ENCODE peak calls at places on chromosome 4, in ten cellular contexts. One of them, this sample, is unnamed.

GRCh38 chr4:48073567-48074103 is 57.1 kb downstream of the NIPAL1 start:
- DNase-seq in neuronal stem cell: no peak
- DNase-seq in psoas muscle: no peak
- DNase-seq in endodermal cell: no peak
- DNase-seq in lung: no peak
- DNase-seq in H9: no peak
- DNase-seq in pancreas: no peak
- DNase-seq in BE2C: no peak
- DNase-seq in cardiac muscle cell: peak; percentile 20
- DNase-seq in breast epithelium: no peak
- DNase-seq in this sample: no peak

GRCh38 chr4:113962719-113963274 is 16.6 kb downstream of the ARSJ start:
- DNase-seq in endodermal cell: no peak
- DNase-seq in lung: no peak
- DNase-seq in BE2C: no peak
- DNase-seq in cardiac muscle cell: no peak
- DNase-seq in pancreas: no peak
- DNase-seq in neuronal stem cell: no peak
- DNase-seq in breast epithelium: no peak
- DNase-seq in psoas muscle: no peak
- DNase-seq in H9: no peak
- DNase-seq in this sample: no peak

GRCh38 chr4:115090483-115091075 is 22.8 kb downstream of the NDST4 start:
- DNase-seq in H9: no peak
- DNase-seq in psoas muscle: no peak
- DNase-seq in pancreas: no peak
- DNase-seq in endodermal cell: no peak
- DNase-seq in breast epithelium: no peak
- DNase-seq in lung: no peak
- DNase-seq in neuronal stem cell: peak; percentile 33
- DNase-seq in BE2C: no peak
- DNase-seq in cardiac muscle cell: peak; percentile 16
- DNase-seq in this sample: no peak

GRCh38 chr4:173074501-173074946 is 94.1 kb upstream of the GALNT7 start:
- DNase-seq in pancreas: no peak
- DNase-seq in psoas muscle: no peak
- DNase-seq in lung: no peak
- DNase-seq in breast epithelium: no peak
- DNase-seq in cardiac muscle cell: peak; percentile 83
- DNase-seq in neuronal stem cell: peak; percentile 26
- DNase-seq in BE2C: no peak
- DNase-seq in endodermal cell: peak; percentile 90
- DNase-seq in H9: peak; percentile 88
- DNase-seq in this sample: peak; percentile 84

GRCh38 chr4:71222661-71223060 is 116.2 kb upstream of the SLC4A4 start:
- DNase-seq in pancreas: no peak
- DNase-seq in endodermal cell: no peak
- DNase-seq in psoas muscle: no peak
- DNase-seq in H9: no peak
- DNase-seq in cardiac muscle cell: no peak
- DNase-seq in neuronal stem cell: no peak
- DNase-seq in BE2C: no peak
- DNase-seq in lung: no peak
- DNase-seq in breast epithelium: no peak
- DNase-seq in this sample: no peak

GRCh38 chr4:166527500-166527899 is 654.5 kb downstream of the TLL1 start:
- DNase-seq in BE2C: no peak
- DNase-seq in cardiac muscle cell: peak; percentile 23
- DNase-seq in pancreas: no peak
- DNase-seq in H9: peak; percentile 35
- DNase-seq in psoas muscle: no peak
- DNase-seq in lung: no peak
- DNase-seq in neuronal stem cell: no peak
- DNase-seq in endodermal cell: peak; percentile 48
- DNase-seq in breast epithelium: no peak
- DNase-seq in this sample: peak; percentile 18

GRCh38 chr4:147578611-147579010 is 38.6 kb upstream of the TMEM184C start:
- DNase-seq in cardiac muscle cell: no peak
- DNase-seq in lung: no peak
- DNase-seq in neuronal stem cell: no peak
- DNase-seq in H9: no peak
- DNase-seq in psoas muscle: no peak
- DNase-seq in endodermal cell: no peak
- DNase-seq in breast epithelium: no peak
- DNase-seq in BE2C: no peak
- DNase-seq in pancreas: no peak
- DNase-seq in this sample: no peak

GRCh38 chr4:38109896-38110295 is 149.7 kb downstream of the PTTG2 start:
- DNase-seq in lung: no peak
- DNase-seq in psoas muscle: no peak
- DNase-seq in H9: no peak
- DNase-seq in breast epithelium: no peak
- DNase-seq in BE2C: no peak
- DNase-seq in neuronal stem cell: peak; percentile 72
- DNase-seq in pancreas: no peak
- DNase-seq in endodermal cell: no peak
- DNase-seq in cardiac muscle cell: no peak
- DNase-seq in this sample: no peak

GRCh38 chr4:94232519-94232918 is 24.9 kb downstream of the SMARCAD1 start:
- DNase-seq in H9: no peak
- DNase-seq in cardiac muscle cell: no peak
- DNase-seq in psoas muscle: no peak
- DNase-seq in BE2C: no peak
- DNase-seq in lung: no peak
- DNase-seq in pancreas: no peak
- DNase-seq in endodermal cell: no peak
- DNase-seq in breast epithelium: no peak
- DNase-seq in neuronal stem cell: no peak
- DNase-seq in this sample: no peak

GRCh38 chr4:47251363-47252135 is 212.0 kb downstream of the COMMD8 start:
- DNase-seq in endodermal cell: no peak
- DNase-seq in cardiac muscle cell: no peak
- DNase-seq in psoas muscle: no peak
- DNase-seq in H9: peak; percentile 32
- DNase-seq in neuronal stem cell: no peak
- DNase-seq in pancreas: no peak
- DNase-seq in breast epithelium: no peak
- DNase-seq in lung: no peak
- DNase-seq in BE2C: no peak
- DNase-seq in this sample: no peak

GRCh38 chr4:156999175-156999517 is 27.5 kb upstream of the PDGFC start:
- DNase-seq in cardiac muscle cell: peak; percentile 99
- DNase-seq in breast epithelium: no peak
- DNase-seq in pancreas: no peak
- DNase-seq in psoas muscle: no peak
- DNase-seq in neuronal stem cell: no peak
- DNase-seq in lung: peak; percentile 77
- DNase-seq in endodermal cell: peak; percentile 62
- DNase-seq in BE2C: peak; percentile 10
- DNase-seq in H9: peak; percentile 55
- DNase-seq in this sample: peak; percentile 65

GRCh38 chr4:87697272-87697671 is 47.2 kb downstream of the DMP1 start:
- DNase-seq in BE2C: no peak
- DNase-seq in cardiac muscle cell: no peak
- DNase-seq in neuronal stem cell: no peak
- DNase-seq in endodermal cell: no peak
- DNase-seq in lung: no peak
- DNase-seq in H9: no peak
- DNase-seq in breast epithelium: no peak
- DNase-seq in pancreas: no peak
- DNase-seq in psoas muscle: no peak
- DNase-seq in this sample: no peak

GRCh38 chr4:80237992-80238391 is 28.5 kb upstream of the FGF5 start:
- DNase-seq in breast epithelium: no peak
- DNase-seq in cardiac muscle cell: peak; percentile 80
- DNase-seq in psoas muscle: no peak
- DNase-seq in neuronal stem cell: no peak
- DNase-seq in H9: no peak
- DNase-seq in lung: no peak
- DNase-seq in BE2C: no peak
- DNase-seq in endodermal cell: no peak
- DNase-seq in pancreas: no peak
- DNase-seq in this sample: no peak

GRCh38 chr4:17398035-17398434 is 113.9 kb downstream of the QDPR start:
- DNase-seq in psoas muscle: no peak
- DNase-seq in breast epithelium: no peak
- DNase-seq in neuronal stem cell: no peak
- DNase-seq in BE2C: no peak
- DNase-seq in cardiac muscle cell: no peak
- DNase-seq in pancreas: no peak
- DNase-seq in endodermal cell: no peak
- DNase-seq in lung: no peak
- DNase-seq in H9: no peak
- DNase-seq in this sample: no peak

GRCh38 chr4:66372706-66373105 is 702.4 kb upstream of the EPHA5 start:
- DNase-seq in H9: no peak
- DNase-seq in endodermal cell: no peak
- DNase-seq in pancreas: no peak
- DNase-seq in neuronal stem cell: no peak
- DNase-seq in cardiac muscle cell: peak; percentile 49
- DNase-seq in psoas muscle: no peak
- DNase-seq in breast epithelium: no peak
- DNase-seq in BE2C: no peak
- DNase-seq in lung: no peak
- DNase-seq in this sample: no peak

GRCh38 chr4:108620933-108621905 is 843 bp downstream of the RPL34 start:
- DNase-seq in lung: no peak
- DNase-seq in neuronal stem cell: no peak
- DNase-seq in cardiac muscle cell: peak; percentile 13
- DNase-seq in H9: no peak
- DNase-seq in pancreas: no peak
- DNase-seq in psoas muscle: no peak
- DNase-seq in breast epithelium: no peak
- DNase-seq in BE2C: no peak
- DNase-seq in endodermal cell: no peak
- DNase-seq in this sample: no peak

DNA sequence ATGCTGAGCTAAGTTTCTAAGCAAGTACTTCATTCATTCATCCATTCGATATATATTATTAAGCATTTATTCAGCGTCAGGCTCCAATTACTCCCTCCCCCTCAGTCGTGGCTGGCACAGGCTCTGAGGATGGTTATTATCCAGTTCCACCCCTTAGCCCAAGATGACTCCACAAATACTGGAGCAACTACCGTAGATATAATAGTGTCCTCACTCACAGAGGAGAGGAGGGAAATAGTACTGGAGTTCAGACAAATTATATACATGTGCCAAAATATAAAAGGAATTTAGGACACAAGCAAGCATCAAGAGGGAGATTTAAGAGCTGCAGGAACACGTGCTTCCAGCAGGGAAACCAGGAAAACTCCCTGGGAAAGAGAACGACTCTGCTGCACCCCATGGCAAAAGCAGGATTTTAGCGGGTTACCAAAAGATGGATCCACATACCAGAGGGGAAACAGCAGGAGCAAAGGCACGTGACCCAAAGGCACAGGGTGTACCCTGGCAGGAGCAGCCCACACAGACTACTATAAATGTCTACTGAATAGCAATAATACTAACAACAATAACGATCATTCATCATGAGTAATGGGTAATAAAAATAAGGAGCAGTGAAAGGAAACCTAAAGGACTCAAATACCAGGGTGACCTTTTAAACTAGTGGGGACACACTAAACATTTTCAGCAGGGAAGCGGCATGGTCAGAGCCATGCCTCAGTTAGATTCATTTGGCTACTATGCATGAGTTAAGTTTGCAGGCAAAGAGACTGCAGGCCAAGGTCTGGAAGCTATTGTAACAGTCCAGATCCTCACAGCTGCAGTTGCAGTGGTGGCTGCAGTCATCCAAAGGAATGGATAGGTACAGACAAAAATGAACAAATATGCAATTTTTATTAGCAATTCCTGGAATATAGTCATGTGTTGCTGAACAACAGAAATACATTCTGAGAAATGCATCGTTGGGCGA is 153.7 kb downstream of the APBB2 start:
- DNase-seq in H9: no peak
- DNase-seq in psoas muscle: no peak
- DNase-seq in endodermal cell: no peak
- DNase-seq in breast epithelium: no peak
- DNase-seq in lung: no peak
- DNase-seq in BE2C: no peak
- DNase-seq in cardiac muscle cell: no peak
- DNase-seq in pancreas: no peak
- DNase-seq in neuronal stem cell: no peak
- DNase-seq in this sample: no peak
- H3K4me1 ChIP-seq in H9: no peaks in the 10 kb centered on the region
- H3K4me1 ChIP-seq in psoas muscle: peaks cover 18% of the 10 kb centered on the region
- H3K4me1 ChIP-seq in endodermal cell: no peaks in the 10 kb centered on the region
- H3K4me1 ChIP-seq in breast epithelium: no peaks in the 10 kb centered on the region
- H3K4me1 ChIP-seq in lung: peaks cover 8% of the 10 kb centered on the region
- H3K4me1 ChIP-seq in BE2C: no peaks in the 10 kb centered on the region
- H3K4me1 ChIP-seq in cardiac muscle cell: no peaks in the 10 kb centered on the region
- H3K4me1 ChIP-seq in pancreas: no peaks in the 10 kb centered on the region
- H3K4me1 ChIP-seq in neuronal stem cell: peaks cover 2% of the 10 kb centered on the region
- H3K4me1 ChIP-seq in this sample: no peaks in the 10 kb centered on the region

DNA sequence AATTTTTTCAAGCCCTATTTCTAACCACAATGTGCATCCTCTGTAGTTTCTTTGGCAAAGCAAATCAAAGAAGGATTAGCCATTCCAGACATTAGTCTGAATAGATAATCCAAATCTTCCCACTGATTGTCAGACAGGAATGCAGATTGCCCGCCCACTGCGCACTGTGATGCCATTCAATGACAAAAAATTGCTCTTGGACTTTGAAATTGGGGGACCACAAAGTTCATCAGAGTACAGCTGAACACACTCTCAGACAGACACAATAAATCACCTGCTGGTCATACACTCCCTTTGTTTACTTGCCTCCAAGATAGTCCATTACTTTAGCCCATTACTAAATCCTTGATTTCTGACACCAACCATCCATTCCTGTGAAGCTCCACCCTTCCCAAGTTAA is 216.5 kb upstream of the DKK2 start:
- DNase-seq in neuronal stem cell: no peak
- DNase-seq in pancreas: no peak
- DNase-seq in lung: no peak
- DNase-seq in BE2C: no peak
- DNase-seq in psoas muscle: no peak
- DNase-seq in endodermal cell: no peak
- DNase-seq in breast epithelium: no peak
- DNase-seq in cardiac muscle cell: no peak
- DNase-seq in H9: no peak
- DNase-seq in this sample: no peak
- H3K4me1 ChIP-seq in neuronal stem cell: no peaks in the 10 kb centered on the region
- H3K4me1 ChIP-seq in pancreas: no peaks in the 10 kb centered on the region
- H3K4me1 ChIP-seq in lung: no peaks in the 10 kb centered on the region
- H3K4me1 ChIP-seq in BE2C: peaks cover 24% of the 10 kb centered on the region
- H3K4me1 ChIP-seq in psoas muscle: no peaks in the 10 kb centered on the region
- H3K4me1 ChIP-seq in endodermal cell: no peaks in the 10 kb centered on the region
- H3K4me1 ChIP-seq in breast epithelium: no peaks in the 10 kb centered on the region
- H3K4me1 ChIP-seq in cardiac muscle cell: no peaks in the 10 kb centered on the region
- H3K4me1 ChIP-seq in H9: no peaks in the 10 kb centered on the region
- H3K4me1 ChIP-seq in this sample: no peaks in the 10 kb centered on the region

GRCh38 chr4:77075869-77076801 is at the start of gene CCNI:
- DNase-seq in breast epithelium: peak; percentile 95
- DNase-seq in neuronal stem cell: peak; percentile 99
- DNase-seq in cardiac muscle cell: peak; percentile 99
- DNase-seq in endodermal cell: peak; percentile 99
- DNase-seq in BE2C: peak; percentile 95
- DNase-seq in lung: peak; percentile 95
- DNase-seq in H9: peak; percentile 97
- DNase-seq in psoas muscle: peak; percentile 98
- DNase-seq in pancreas: peak; percentile 98
- DNase-seq in this sample: peak; percentile 90
- H3K4me1 ChIP-seq in breast epithelium: peaks cover 16% of the 10 kb centered on the region
- H3K4me1 ChIP-seq in neuronal stem cell: peaks cover 1% of the 10 kb centered on the region
- H3K4me1 ChIP-seq in cardiac muscle cell: peaks cover 24% of the 10 kb centered on the region
- H3K4me1 ChIP-seq in endodermal cell: peaks cover 8% of the 10 kb centered on the region
- H3K4me1 ChIP-seq in BE2C: no peaks in the 10 kb centered on the region
- H3K4me1 ChIP-seq in lung: peaks cover 10% of the 10 kb centered on the region
- H3K4me1 ChIP-seq in H9: peaks cover 8% of the 10 kb centered on the region
- H3K4me1 ChIP-seq in psoas muscle: peaks cover 36% of the 10 kb centered on the region
- H3K4me1 ChIP-seq in pancreas: peaks cover 19% of the 10 kb centered on the region
- H3K4me1 ChIP-seq in this sample: no peaks in the 10 kb centered on the region

GRCh38 chr4:169225812-169226211 is 44.9 kb downstream of the SH3RF1 start:
- DNase-seq in psoas muscle: no peak
- DNase-seq in neuronal stem cell: no peak
- DNase-seq in BE2C: no peak
- DNase-seq in pancreas: no peak
- DNase-seq in lung: no peak
- DNase-seq in endodermal cell: no peak
- DNase-seq in cardiac muscle cell: peak; percentile 25
- DNase-seq in breast epithelium: no peak
- DNase-seq in H9: no peak
- DNase-seq in this sample: no peak
- H3K4me1 ChIP-seq in psoas muscle: peaks cover 42% of the 10 kb centered on the region
- H3K4me1 ChIP-seq in neuronal stem cell: peaks cover 10% of the 10 kb centered on the region
- H3K4me1 ChIP-seq in BE2C: peaks cover 12% of the 10 kb centered on the region
- H3K4me1 ChIP-seq in pancreas: no peaks in the 10 kb centered on the region
- H3K4me1 ChIP-seq in lung: peaks cover 15% of the 10 kb centered on the region
- H3K4me1 ChIP-seq in endodermal cell: no peaks in the 10 kb centered on the region
- H3K4me1 ChIP-seq in cardiac muscle cell: peaks cover 6% of the 10 kb centered on the region
- H3K4me1 ChIP-seq in breast epithelium: no peaks in the 10 kb centered on the region
- H3K4me1 ChIP-seq in H9: no peaks in the 10 kb centered on the region
- H3K4me1 ChIP-seq in this sample: no peaks in the 10 kb centered on the region

This sample was measured in NT2/D1.